ENCODE peak calls at places on chromosomes 2 and 18, in eight cellular contexts. F is MM.1S, R is IMR-90, U is OCI-LY7, X is heart left ventricle, B is breast epithelium, S is fibroblast of lung, G is prostate gland. W is an unnamed sample. For H3K4me1, the result is how much of the 10 kb centered on the place peaks cover.

GRCh38 chr2:177666408-177666807 is 273.8 kb downstream of the AGPS start:
- DNase-seq in F (peak), R (peak), U (no peak), X (no peak), B (no peak), S (peak), G (no peak), W (no peak)

GRCh38 chr2:45691152-45691551 is 39.7 kb downstream of the PRKCE start:
- DNase-seq in F (peak), R (no peak), U (peak), X (no peak), B (no peak), S (no peak), G (no peak), W (no peak)

GRCh38 chr18:2985628-2986027 is 27.3 kb downstream of the LPIN2 start:
- DNase-seq in F (peak), R (peak), U (peak), X (no peak), B (no peak), S (peak), G (no peak), W (no peak)

GRCh38 chr2:136255648-136256461 is 137.9 kb upstream of the CXCR4 start:
- DNase-seq in F (no peak), R (no peak), U (peak), X (no peak), B (no peak), S (no peak), G (no peak), W (no peak)

GRCh38 chr2:11458753-11459152 is 7.2 kb downstream of the E2F6 start:
- DNase-seq in F (no peak), R (no peak), U (no peak), X (no peak), B (no peak), S (no peak), G (no peak), W (no peak)

GRCh38 chr18:55863876-55864275 is 275.9 kb upstream of the TCF4 start:
- DNase-seq in F (no peak), R (peak), U (no peak), X (no peak), B (no peak), S (peak), G (no peak), W (no peak)

GRCh38 chr2:44934962-44935853 is 6.3 kb upstream of the SIX3 start:
- DNase-seq in F (no peak), R (no peak), U (no peak), X (no peak), B (no peak), S (no peak), G (no peak), W (peak)

GRCh38 chr2:64455545-64455944 is 1.6 kb downstream of the LGALSL start:
- DNase-seq in F (no peak), R (no peak), U (no peak), X (no peak), B (no peak), S (no peak), G (peak), W (no peak)

GRCh38 chr2:200306969-200307811 is 697 bp downstream of the SPATS2L start:
- DNase-seq in F (peak), R (no peak), U (peak), X (peak), B (no peak), S (peak), G (peak), W (peak)

GRCh38 chr2:239747274-239747673 is 277.9 kb downstream of the NDUFA10 start:
- DNase-seq in F (no peak), R (no peak), U (no peak), X (no peak), B (no peak), S (no peak), G (no peak), W (no peak)

GRCh38 chr2:150586858-150587257 is 99.4 kb upstream of the RND3 start:
- DNase-seq in F (no peak), R (peak), U (no peak), X (no peak), B (no peak), S (peak), G (no peak), W (no peak)

GRCh38 chr2:176729706-176730569 is 460.7 kb downstream of the MTX2 start:
- DNase-seq in F (no peak), R (no peak), U (no peak), X (peak), B (peak), S (peak), G (peak), W (no peak)

GRCh38 chr2:102251042-102251848 is 60.1 kb upstream of the IL1RL1 start:
- DNase-seq in F (peak), R (no peak), U (no peak), X (peak), B (no peak), S (peak), G (no peak), W (peak)

GRCh38 chr18:39647627-39648502 is 2082.3 kb upstream of the CELF4 start:
- DNase-seq in F (no peak), R (peak), U (no peak), X (no peak), B (no peak), S (peak), G (no peak), W (no peak)

GRCh38 chr2:16650287-16651249 is 15.1 kb downstream of the CYRIA start:
- DNase-seq in F (no peak), R (peak), U (peak), X (no peak), B (no peak), S (peak), G (no peak), W (no peak)

GRCh38 chr2:214261683-214262082 is 149.2 kb upstream of the VWC2L start:
- DNase-seq in F (no peak), R (peak), U (no peak), X (no peak), B (no peak), S (peak), G (no peak), W (no peak)

GRCh38 chr2:222049946-222050345 is 248.9 kb downstream of the PAX3 start:
- DNase-seq in F (no peak), R (peak), U (no peak), X (no peak), B (no peak), S (peak), G (no peak), W (no peak)

GRCh38 chr2:67037655-67038054 is 359.5 kb upstream of the ETAA1 start:
- DNase-seq in F (no peak), R (no peak), U (no peak), X (no peak), B (no peak), S (no peak), G (no peak), W (no peak)

GRCh38 chr2:191222507-191222906 is 22.7 kb upstream of the MYO1B start:
- DNase-seq in F (no peak), R (no peak), U (no peak), X (no peak), B (no peak), S (peak), G (no peak), W (no peak)

GRCh38 chr18:67261931-67262552 is 254.5 kb downstream of the DSEL start:
- DNase-seq in F (peak), R (no peak), U (no peak), X (no peak), B (no peak), S (no peak), G (no peak), W (no peak)

GRCh38 chr2:9287400-9288059 is 80.9 kb downstream of the ASAP2 start:
- DNase-seq in F (no peak), R (peak), U (no peak), X (no peak), B (no peak), S (peak), G (no peak), W (no peak)

GRCh38 chr2:182949572-182950189 is 83.2 kb upstream of the FRZB start:
- DNase-seq in F (no peak), R (peak), U (no peak), X (no peak), B (no peak), S (peak), G (no peak), W (no peak)

GRCh38 chr2:202337133-202337532 is 39.0 kb upstream of the BMPR2 start:
- DNase-seq in F (no peak), R (no peak), U (no peak), X (no peak), B (no peak), S (peak), G (no peak), W (no peak)

GRCh38 chr2:67792796-67793195 is 270.0 kb downstream of the C1D start:
- DNase-seq in F (no peak), R (no peak), U (no peak), X (no peak), B (no peak), S (no peak), G (no peak), W (no peak)

GRCh38 chr2:162022290-162022945 is 51.6 kb downstream of the DPP4 start:
- DNase-seq in F (no peak), R (peak), U (no peak), X (no peak), B (no peak), S (peak), G (no peak), W (no peak)

GRCh38 chr2:166419616-166419934 is 43.8 kb upstream of the SCN9A start:
- DNase-seq in F (peak), R (peak), U (no peak), X (no peak), B (no peak), S (peak), G (no peak), W (no peak)

GRCh38 chr18:79792988-79793355 is 4.8 kb upstream of the KCNG2 start:
- DNase-seq in F (no peak), R (no peak), U (no peak), X (no peak), B (no peak), S (no peak), G (no peak), W (peak)

GRCh38 chr2:38750011-38750792 is 959 bp downstream of the SRSF7 start:
- DNase-seq in F (peak), R (peak), U (peak), X (peak), B (peak), S (peak), G (peak), W (peak)

GRCh38 chr18:77007251-77007650 is 125.3 kb downstream of the MBP start:
- DNase-seq in F (no peak), R (no peak), U (no peak), X (no peak), B (no peak), S (no peak), G (no peak), W (no peak)

GRCh38 chr2:63432373-63432772 is 155.9 kb downstream of the WDPCP start:
- DNase-seq in F (no peak), R (peak), U (no peak), X (no peak), B (no peak), S (peak), G (no peak), W (no peak)

GRCh38 chr2:240149943-240150784 is 9.7 kb upstream of the OTOS start:
- DNase-seq in F (no peak), R (peak), U (peak), X (no peak), B (no peak), S (peak), G (no peak), W (peak)

GRCh38 chr2:6930913-6931312 is 13.7 kb downstream of the RNF144A start:
- DNase-seq in F (no peak), R (no peak), U (no peak), X (no peak), B (no peak), S (no peak), G (peak), W (no peak)

GRCh38 chr2:142596334-142597088 is 281.0 kb upstream of the KYNU start:
- DNase-seq in F (no peak), R (peak), U (no peak), X (no peak), B (no peak), S (peak), G (no peak), W (no peak)

GRCh38 chr18:54983041-54983686 is 23.9 kb upstream of the CCDC68 start:
- DNase-seq in F (peak), R (peak), U (peak), X (no peak), B (no peak), S (peak), G (no peak), W (no peak)

GRCh38 chr2:144358979-144359541 is 160.9 kb downstream of the ZEB2 start:
- DNase-seq in F (peak), R (peak), U (no peak), X (no peak), B (no peak), S (peak), G (no peak), W (no peak)

DNA sequence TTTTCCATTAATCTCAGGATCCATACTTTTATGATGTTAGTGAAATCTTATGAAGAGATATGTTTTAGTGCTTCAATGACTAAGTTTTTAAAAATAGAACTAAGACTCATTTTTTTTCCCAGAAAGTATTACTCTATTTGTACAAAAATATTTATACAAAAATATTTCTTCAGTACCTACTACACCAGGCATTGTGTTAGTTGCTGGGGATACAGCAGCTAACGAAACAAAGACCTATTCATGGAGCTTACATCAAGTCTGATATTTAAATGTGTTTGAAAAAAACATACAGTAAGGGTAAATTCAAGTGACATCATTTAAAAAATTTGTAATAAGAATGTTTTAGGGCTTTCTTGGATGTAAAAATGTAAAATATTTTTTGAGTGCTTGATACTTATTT is 11.6 kb downstream of the VAPA start:
- DNase-seq in F (no peak), R (peak), U (no peak), X (no peak), B (no peak), S (peak), G (no peak), W (no peak)
- H3K27ac ChIP-seq in F (no peak), R (no peak), U (no peak), X (no peak), B (peak), S (peak), G (no peak), W (no peak)

DNA sequence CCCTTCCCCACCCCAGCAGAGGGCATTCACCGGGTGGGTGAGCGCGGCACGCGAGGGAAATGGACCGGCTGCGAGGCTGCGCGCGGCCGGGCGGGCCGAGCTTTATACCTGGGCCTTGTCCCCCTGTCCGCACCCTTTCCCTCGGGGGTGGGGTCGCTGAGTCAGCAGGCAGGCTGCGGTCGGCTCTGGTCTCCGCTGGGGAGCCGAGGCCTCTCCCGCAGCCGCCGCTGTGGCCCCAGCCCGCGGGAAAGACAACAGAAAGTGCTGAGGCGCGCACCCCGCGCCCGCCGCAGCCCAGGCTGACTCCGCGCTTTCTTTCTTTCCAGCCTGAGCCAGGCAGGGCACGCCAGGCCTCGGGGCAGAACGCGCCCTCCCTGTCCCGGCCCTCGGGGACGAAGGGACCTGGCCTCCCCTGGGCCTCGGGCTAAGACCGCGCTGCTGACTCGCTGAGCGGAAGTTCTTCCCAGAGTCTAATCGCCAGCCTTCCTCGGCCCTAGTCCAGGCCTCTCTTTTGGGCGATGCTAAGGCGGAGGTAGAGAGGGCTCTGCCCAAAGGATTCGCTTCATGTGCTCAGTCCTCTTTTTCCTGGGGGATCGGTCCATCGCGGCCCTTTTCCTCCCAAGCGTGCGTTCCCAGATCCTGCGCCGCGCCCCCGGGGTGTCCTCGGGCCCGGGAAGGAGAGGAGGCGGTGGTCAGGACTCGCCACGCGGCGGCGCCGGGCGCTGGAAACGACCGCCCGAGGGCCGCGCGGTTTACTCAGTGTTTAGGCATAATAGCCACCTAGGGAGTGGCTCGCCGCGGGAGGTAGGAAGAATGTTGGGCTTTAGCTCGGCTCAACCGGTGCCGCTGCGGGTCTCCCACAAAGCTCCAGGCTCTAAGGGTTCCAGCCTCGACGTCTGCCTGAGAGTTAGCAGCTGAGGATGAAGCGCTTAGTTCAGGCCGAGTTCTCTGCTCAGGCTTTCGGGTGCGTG is at the start of gene CRYBA2:
- DNase-seq in F (peak), R (no peak), U (no peak), X (no peak), B (no peak), S (peak), G (no peak), W (no peak)
- H3K4me1 ChIP-seq in F (under half), R (under half), U (under half), X (under half), B (under half), S (under half), G (under half), W (under half)

DNA sequence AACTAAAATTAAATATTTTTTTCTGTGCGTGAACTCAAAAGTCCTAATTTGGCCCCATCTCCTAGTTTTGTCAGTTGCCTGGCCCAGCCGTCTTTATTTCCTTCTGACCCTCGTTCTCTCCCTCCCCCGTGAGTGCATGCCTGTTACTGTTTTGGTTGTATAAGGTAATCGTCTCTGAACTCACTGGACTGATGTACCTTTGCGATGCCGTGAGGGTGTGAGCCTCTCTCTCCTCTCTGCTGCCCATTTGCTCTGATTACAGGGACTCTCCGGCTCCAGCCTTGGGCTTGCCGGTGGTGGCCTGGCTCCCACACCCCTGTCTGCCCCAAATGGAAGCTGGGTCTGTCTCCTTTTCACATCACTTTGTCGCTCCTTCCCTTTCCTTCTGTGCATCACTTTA is 66.5 kb upstream of the RBM44 start:
- DNase-seq in F (no peak), R (no peak), U (no peak), X (no peak), B (no peak), S (no peak), G (no peak), W (no peak)
- H3K27ac ChIP-seq in F (no peak), R (no peak), U (no peak), X (peak), B (peak), S (no peak), G (peak), W (peak)

GRCh38 chr2:27078267-27079194 is at the start of gene EMILIN1:
- DNase-seq in F (no peak), R (peak), U (no peak), X (peak), B (peak), S (peak), G (no peak), W (peak)

GRCh38 chr2:27080140-27080469 is 1.7 kb downstream of the EMILIN1 start:
- DNase-seq in F (no peak), R (no peak), U (no peak), X (no peak), B (no peak), S (no peak), G (no peak), W (no peak)

GRCh38 chr2:27079233-27080139 is 1.1 kb downstream of the EMILIN1 start:
- DNase-seq in F (no peak), R (no peak), U (no peak), X (no peak), B (no peak), S (no peak), G (no peak), W (no peak)

GRCh38 chr2:27081984-27082772 is 3.8 kb downstream of the EMILIN1 start:
- DNase-seq in F (no peak), R (no peak), U (no peak), X (no peak), B (no peak), S (no peak), G (no peak), W (no peak)

GRCh38 chr2:27080603-27080938 is 2.2 kb downstream of the EMILIN1 start:
- DNase-seq in F (no peak), R (no peak), U (no peak), X (no peak), B (no peak), S (no peak), G (no peak), W (no peak)
- H3K4me1 ChIP-seq in F (under half), R (under half), U (half or more), X (under half), B (under half), S (under half), G (under half), W (under half)

GRCh38 chr2:197934926-197935274 is 130.5 kb downstream of the PLCL1 start:
- DNase-seq in F (no peak), R (no peak), U (no peak), X (no peak), B (no peak), S (peak), G (no peak), W (no peak)
- H3K27ac ChIP-seq in F (no peak), R (no peak), U (no peak), X (no peak), B (no peak), S (no peak), G (no peak), W (no peak)

DNA sequence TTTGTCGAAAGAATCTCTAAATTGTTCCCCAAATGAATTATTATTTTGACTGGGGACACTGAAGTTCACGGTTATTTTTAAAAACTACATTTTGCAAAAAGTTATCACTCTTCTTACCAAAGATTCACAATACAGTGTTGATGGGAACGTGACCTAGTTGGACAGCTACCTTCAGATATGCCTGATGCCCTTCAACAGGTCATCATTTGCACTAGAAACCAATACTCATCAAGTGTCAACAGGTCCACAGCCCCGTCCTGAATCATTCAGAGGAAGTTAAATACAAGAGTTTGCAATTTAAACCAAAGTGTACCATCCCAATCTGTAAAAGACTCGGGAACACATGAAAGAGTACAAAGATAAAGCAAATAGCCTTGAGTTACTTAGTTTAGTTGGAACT is 28.3 kb downstream of the BCL2 start:
- DNase-seq in F (no peak), R (no peak), U (no peak), X (no peak), B (no peak), S (no peak), G (no peak), W (no peak)
- H3K4me1 ChIP-seq in F (under half), R (under half), U (under half), X (under half), B (under half), S (under half), G (under half), W (under half)

GRCh38 chr2:15559379-15559778 is 1.8 kb downstream of the NBAS start:
- DNase-seq in F (no peak), R (no peak), U (no peak), X (no peak), B (no peak), S (no peak), G (no peak), W (no peak)

GRCh38 chr2:15560988-15561573 is at the start of gene NBAS:
- DNase-seq in F (peak), R (peak), U (peak), X (peak), B (peak), S (peak), G (peak), W (peak)

GRCh38 chr2:15559800-15560403 is 1.2 kb downstream of the NBAS start:
- DNase-seq in F (no peak), R (no peak), U (no peak), X (no peak), B (no peak), S (peak), G (no peak), W (no peak)

GRCh38 chr2:15561574-15562344 is 625 bp upstream of the NBAS start:
- DNase-seq in F (no peak), R (peak), U (peak), X (no peak), B (no peak), S (peak), G (peak), W (no peak)

GRCh38 chr2:15560404-15560987 is 638 bp downstream of the NBAS start:
- DNase-seq in F (peak), R (peak), U (peak), X (no peak), B (no peak), S (peak), G (peak), W (no peak)
- H3K27ac ChIP-seq in F (peak), R (peak), U (no peak), X (peak), B (peak), S (peak), G (peak), W (peak)

W was measured in lower lobe of right lung.